ENCODE peak calls at places on chromosomes 5 and 9, in five cellular contexts. One of them, this sample, is unnamed.

GRCh38 chr5:68872088-68872842 is 221.5 kb upstream of the SLC30A5 start:
- DNase-seq in neuronal stem cell: peak
- DNase-seq in IMR-90: no peak
- DNase-seq in mesenchymal stem cell: no peak
- DNase-seq in H9: no peak
- DNase-seq in this sample: no peak

GRCh38 chr5:111337133-111337532 is 112.9 kb downstream of the CAMK4 start:
- DNase-seq in neuronal stem cell: no peak
- DNase-seq in IMR-90: no peak
- DNase-seq in mesenchymal stem cell: no peak
- DNase-seq in H9: no peak
- DNase-seq in this sample: no peak

GRCh38 chr9:125262217-125262991 is 778 bp downstream of the GAPVD1 start:
- DNase-seq in neuronal stem cell: no peak
- DNase-seq in IMR-90: no peak
- DNase-seq in mesenchymal stem cell: no peak
- DNase-seq in H9: no peak
- DNase-seq in this sample: no peak

GRCh38 chr9:30757723-30758122 is 1626.7 kb upstream of the ACO1 start:
- DNase-seq in neuronal stem cell: no peak
- DNase-seq in IMR-90: no peak
- DNase-seq in mesenchymal stem cell: no peak
- DNase-seq in H9: no peak
- DNase-seq in this sample: no peak

GRCh38 chr5:158382473-158382872 is 523.5 kb upstream of the CLINT1 start:
- DNase-seq in neuronal stem cell: no peak
- DNase-seq in IMR-90: peak
- DNase-seq in mesenchymal stem cell: peak
- DNase-seq in H9: peak
- DNase-seq in this sample: peak

GRCh38 chr5:139855946-139856540 is 60.4 kb downstream of the PSD2 start:
- DNase-seq in neuronal stem cell: no peak
- DNase-seq in IMR-90: no peak
- DNase-seq in mesenchymal stem cell: no peak
- DNase-seq in H9: no peak
- DNase-seq in this sample: no peak

GRCh38 chr9:113535756-113536155 is 72.2 kb downstream of the RGS3 start:
- DNase-seq in neuronal stem cell: no peak
- DNase-seq in IMR-90: no peak
- DNase-seq in mesenchymal stem cell: no peak
- DNase-seq in H9: no peak
- DNase-seq in this sample: no peak

GRCh38 chr9:73348485-73348884 is 196.8 kb downstream of the ANXA1 start:
- DNase-seq in neuronal stem cell: peak
- DNase-seq in IMR-90: no peak
- DNase-seq in mesenchymal stem cell: peak
- DNase-seq in H9: no peak
- DNase-seq in this sample: no peak

GRCh38 chr9:83473488-83473971 is 64.7 kb downstream of the FRMD3 start:
- DNase-seq in neuronal stem cell: no peak
- DNase-seq in IMR-90: no peak
- DNase-seq in mesenchymal stem cell: no peak
- DNase-seq in H9: no peak
- DNase-seq in this sample: no peak

GRCh38 chr5:68522863-68523262 is 307.3 kb downstream of the PIK3R1 start:
- DNase-seq in neuronal stem cell: no peak
- DNase-seq in IMR-90: peak
- DNase-seq in mesenchymal stem cell: peak
- DNase-seq in H9: no peak
- DNase-seq in this sample: peak

GRCh38 chr5:74240783-74241750 is 399.5 kb downstream of the ENC1 start:
- DNase-seq in neuronal stem cell: no peak
- DNase-seq in IMR-90: no peak
- DNase-seq in mesenchymal stem cell: peak
- DNase-seq in H9: no peak
- DNase-seq in this sample: peak

GRCh38 chr9:81635526-81636279 is 53.6 kb downstream of the TLE1 start:
- DNase-seq in neuronal stem cell: no peak
- DNase-seq in IMR-90: peak
- DNase-seq in mesenchymal stem cell: peak
- DNase-seq in H9: no peak
- DNase-seq in this sample: no peak

GRCh38 chr5:174310243-174310642 is 264.7 kb downstream of the NSG2 start:
- DNase-seq in neuronal stem cell: no peak
- DNase-seq in IMR-90: no peak
- DNase-seq in mesenchymal stem cell: no peak
- DNase-seq in H9: peak
- DNase-seq in this sample: no peak

DNA sequence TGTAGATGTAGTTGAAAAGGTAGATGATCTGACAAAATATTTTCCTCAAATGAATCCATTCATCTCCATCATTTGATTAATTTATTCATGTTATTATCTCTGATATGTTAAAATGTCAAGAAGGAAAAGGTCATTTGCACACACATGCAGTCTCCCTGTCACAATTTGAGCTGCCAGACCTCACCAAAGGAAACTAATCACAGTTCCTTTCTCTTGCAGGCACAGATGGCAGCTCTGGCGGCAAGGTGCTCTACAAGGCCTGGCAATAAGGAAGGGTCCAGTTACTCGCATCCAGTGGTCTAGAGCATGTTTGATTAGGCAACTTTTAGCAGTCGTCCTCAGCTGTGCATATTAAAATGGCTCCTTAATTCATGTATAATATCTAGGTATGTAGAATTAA is 120.1 kb downstream of the FEM1C start:
- DNase-seq in neuronal stem cell: no peak
- DNase-seq in IMR-90: no peak
- DNase-seq in mesenchymal stem cell: no peak
- DNase-seq in H9: no peak
- DNase-seq in this sample: no peak
- H2AFZ ChIP-seq in neuronal stem cell: no peak
- H2AFZ ChIP-seq in IMR-90: no peak
- H2AFZ ChIP-seq in mesenchymal stem cell: no peak
- H2AFZ ChIP-seq in H9: no peak
- H2AFZ ChIP-seq in this sample: no peak

DNA sequence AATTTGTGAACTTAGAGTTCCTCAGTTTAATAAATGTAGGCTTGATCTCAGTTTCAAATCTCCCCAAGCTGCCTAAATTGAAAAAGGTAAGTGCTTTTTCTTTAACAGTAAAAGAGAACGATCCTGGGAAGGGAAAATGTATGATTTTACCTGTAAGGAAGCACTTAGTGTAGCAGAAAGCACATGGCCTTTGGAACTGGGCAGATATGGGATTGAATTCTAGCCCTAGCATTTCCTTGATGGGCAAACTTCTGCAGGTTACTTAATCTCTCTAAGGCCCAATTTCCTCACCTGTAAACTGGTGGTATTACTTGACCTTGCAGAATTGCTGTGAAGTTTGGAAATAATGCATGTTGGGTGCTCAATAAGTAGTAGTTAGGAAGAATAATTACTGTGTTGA is 11.6 kb downstream of the ANP32B start:
- DNase-seq in neuronal stem cell: no peak
- DNase-seq in IMR-90: no peak
- DNase-seq in mesenchymal stem cell: no peak
- DNase-seq in H9: no peak
- DNase-seq in this sample: no peak
- H4K8ac ChIP-seq in neuronal stem cell: no peak
- H4K8ac ChIP-seq in IMR-90: no peak
- H4K8ac ChIP-seq in mesenchymal stem cell: no peak
- H4K8ac ChIP-seq in H9: no peak
- H4K8ac ChIP-seq in this sample: no peak

DNA sequence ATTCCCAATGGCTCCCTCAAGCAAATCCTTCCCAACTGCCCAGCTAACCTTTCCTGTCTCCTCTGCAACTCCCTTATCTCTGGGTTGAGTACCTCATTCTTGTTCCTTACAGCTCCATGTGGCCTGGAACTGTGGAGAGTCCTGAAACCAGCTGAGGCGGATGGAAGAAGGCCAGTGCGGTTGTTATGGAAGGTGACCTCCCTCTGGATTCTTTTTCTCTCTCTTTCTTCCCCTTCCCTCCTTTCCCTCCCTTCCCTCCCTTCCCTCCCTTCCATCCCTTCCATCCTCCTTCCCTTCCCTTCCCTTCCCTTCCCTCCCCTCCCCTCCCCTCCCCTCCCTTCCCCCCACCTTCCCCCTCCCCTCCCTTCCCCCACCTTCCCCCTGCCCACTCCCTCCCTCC is 45.1 kb downstream of the IL31RA start:
- DNase-seq in neuronal stem cell: no peak
- DNase-seq in IMR-90: no peak
- DNase-seq in mesenchymal stem cell: no peak
- DNase-seq in H9: no peak
- DNase-seq in this sample: no peak
- H2AK5ac ChIP-seq in neuronal stem cell: no peak
- H2AK5ac ChIP-seq in IMR-90: no peak
- H2AK5ac ChIP-seq in mesenchymal stem cell: no peak
- H2AK5ac ChIP-seq in H9: no peak
- H2AK5ac ChIP-seq in this sample: no peak

GRCh38 chr9:99167120-99167519 is 54.6 kb downstream of the ALG2 start:
- DNase-seq in neuronal stem cell: no peak
- DNase-seq in IMR-90: no peak
- DNase-seq in mesenchymal stem cell: no peak
- DNase-seq in H9: no peak
- DNase-seq in this sample: no peak

GRCh38 chr9:99169982-99170761 is 51.6 kb downstream of the ALG2 start:
- DNase-seq in neuronal stem cell: peak
- DNase-seq in IMR-90: no peak
- DNase-seq in mesenchymal stem cell: no peak
- DNase-seq in H9: peak
- DNase-seq in this sample: no peak

GRCh38 chr9:99171225-99172128 is 50.3 kb downstream of the ALG2 start:
- DNase-seq in neuronal stem cell: no peak
- DNase-seq in IMR-90: no peak
- DNase-seq in mesenchymal stem cell: no peak
- DNase-seq in H9: no peak
- DNase-seq in this sample: no peak

GRCh38 chr9:99167694-99168093 is 54.0 kb downstream of the ALG2 start:
- DNase-seq in neuronal stem cell: no peak
- DNase-seq in IMR-90: no peak
- DNase-seq in mesenchymal stem cell: no peak
- DNase-seq in H9: no peak
- DNase-seq in this sample: no peak

DNA sequence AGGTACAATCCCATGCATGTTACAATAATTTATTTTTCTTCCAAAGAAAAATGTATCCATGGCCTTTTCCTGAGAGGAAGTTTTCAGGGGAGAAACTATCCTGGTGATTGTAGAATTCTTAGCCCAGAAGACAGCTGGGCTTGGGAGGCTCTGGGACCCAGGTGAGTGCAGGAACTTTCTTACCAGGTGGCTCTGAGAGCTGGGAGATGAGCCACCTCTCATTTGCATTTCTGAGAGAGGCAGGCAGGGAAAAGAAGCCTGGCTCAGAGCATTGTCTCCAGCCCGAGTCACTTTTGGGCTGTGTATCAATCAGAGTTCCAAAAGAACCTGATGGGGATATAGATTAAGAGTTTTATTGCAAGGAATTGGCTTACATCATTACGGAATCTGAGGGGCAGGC is 52.7 kb downstream of the ALG2 start:
- DNase-seq in neuronal stem cell: no peak
- DNase-seq in IMR-90: no peak
- DNase-seq in mesenchymal stem cell: no peak
- DNase-seq in H9: no peak
- DNase-seq in this sample: no peak
- H2AFZ ChIP-seq in neuronal stem cell: no peak
- H2AFZ ChIP-seq in IMR-90: no peak
- H2AFZ ChIP-seq in mesenchymal stem cell: no peak
- H2AFZ ChIP-seq in H9: no peak
- H2AFZ ChIP-seq in this sample: no peak

DNA sequence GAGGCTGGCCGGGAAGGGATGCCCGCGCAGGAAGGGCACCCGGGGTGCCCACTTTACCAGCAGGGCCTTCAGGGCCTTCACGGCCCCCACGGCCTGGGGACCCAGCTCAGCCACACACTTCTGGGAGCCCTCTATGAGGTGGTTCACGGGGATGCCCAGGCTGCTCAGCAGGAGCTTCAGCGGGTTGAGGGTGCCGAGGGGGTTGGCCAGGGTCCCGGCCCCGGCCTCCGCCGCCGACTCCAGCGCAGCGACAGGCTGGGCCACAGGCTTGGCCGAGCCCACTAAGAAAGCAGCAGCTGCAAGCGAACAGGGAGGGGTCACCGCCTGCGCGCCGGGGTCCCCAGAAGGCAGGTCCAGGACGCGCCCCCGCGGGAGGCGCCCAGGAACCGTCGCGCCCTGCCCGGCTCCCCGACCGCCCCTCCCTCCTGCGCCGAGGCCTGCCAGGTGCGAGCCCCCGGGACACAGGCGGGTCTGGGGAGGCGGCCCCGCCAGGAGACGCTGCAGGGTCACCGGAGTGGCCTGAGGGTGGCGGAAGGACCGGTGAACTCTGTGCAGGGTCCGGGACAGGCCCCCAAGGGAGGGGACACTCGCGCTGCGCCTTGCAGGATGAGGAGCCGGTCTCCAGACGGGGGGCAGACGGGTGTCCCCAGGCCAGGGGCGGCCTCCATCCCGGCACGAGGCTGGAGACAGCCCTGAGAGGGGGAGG is 603 bp downstream of the SCGB3A1 start:
- DNase-seq in neuronal stem cell: no peak
- DNase-seq in IMR-90: no peak
- DNase-seq in mesenchymal stem cell: no peak
- DNase-seq in H9: no peak
- DNase-seq in this sample: no peak
- H4K8ac ChIP-seq in neuronal stem cell: no peak
- H4K8ac ChIP-seq in IMR-90: no peak
- H4K8ac ChIP-seq in mesenchymal stem cell: no peak
- H4K8ac ChIP-seq in H9: no peak
- H4K8ac ChIP-seq in this sample: no peak

DNA sequence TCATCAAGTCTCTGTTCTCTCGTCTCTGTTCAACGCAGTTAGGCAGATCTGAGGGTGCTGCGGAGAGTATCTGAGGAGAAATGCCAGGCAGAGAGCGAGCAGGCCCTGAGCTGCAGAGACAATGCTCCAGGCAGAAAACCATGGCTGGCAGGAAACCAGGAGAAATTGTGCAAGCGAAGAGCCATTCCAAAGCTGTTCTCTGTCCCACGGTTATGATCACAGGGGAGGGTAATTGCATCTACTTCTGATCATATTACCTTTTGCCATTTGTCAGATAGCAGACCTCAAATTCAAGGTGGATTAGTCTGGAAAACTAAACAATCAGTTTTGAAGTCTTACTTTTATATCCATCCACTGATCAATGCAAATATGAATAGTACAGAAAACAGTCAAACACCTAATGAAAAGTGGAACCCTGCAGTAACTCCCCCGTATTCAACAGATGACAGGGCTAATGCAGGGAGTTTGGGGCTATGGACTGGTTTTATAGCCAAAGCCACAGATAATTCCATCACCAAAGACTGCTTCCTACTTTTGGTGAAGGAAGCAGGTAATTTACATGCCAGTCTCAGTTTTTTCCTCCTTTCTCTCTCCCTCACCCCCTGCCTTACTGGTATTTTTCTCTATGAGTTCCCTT is 228.0 kb downstream of the DCP2 start:
- DNase-seq in neuronal stem cell: no peak
- DNase-seq in IMR-90: peak
- DNase-seq in mesenchymal stem cell: peak
- DNase-seq in H9: no peak
- DNase-seq in this sample: peak
- H2AK5ac ChIP-seq in neuronal stem cell: no peak
- H2AK5ac ChIP-seq in IMR-90: peak
- H2AK5ac ChIP-seq in mesenchymal stem cell: no peak
- H2AK5ac ChIP-seq in H9: no peak
- H2AK5ac ChIP-seq in this sample: no peak

This sample was measured in trophoblast cell.